ENCODE peak calls at places on chromosomes 2 and 18, in ten cellular contexts. One of them, this sample, is unnamed.

GRCh38 chr2:27681844-27682243 is 18.2 kb downstream of the SLC4A1AP start:
- DNase-seq in activated naive CD4-positive, alpha-beta T cell treated with anti-CD3 and anti-CD28 coated beads, Interleukin-2, amount 50 U/mL, for 16 hours: no peak
- DNase-seq in fibroblast of mammary gland: peak; percentile 69
- DNase-seq in mucosa of descending colon: no peak
- DNase-seq in MV-4-11: no peak
- DNase-seq in AML-193: no peak
- DNase-seq in suprapubic skin: no peak
- DNase-seq in heart left ventricle: no peak
- DNase-seq in psoas muscle: no peak
- DNase-seq in Daoy: peak; percentile 56
- DNase-seq in this sample: peak; percentile 15

GRCh38 chr2:118207889-118208288 is 119.6 kb downstream of the INSIG2 start:
- DNase-seq in activated naive CD4-positive, alpha-beta T cell treated with anti-CD3 and anti-CD28 coated beads, Interleukin-2, amount 50 U/mL, for 16 hours: no peak
- DNase-seq in psoas muscle: no peak
- DNase-seq in suprapubic skin: no peak
- DNase-seq in Daoy: no peak
- DNase-seq in fibroblast of mammary gland: no peak
- DNase-seq in MV-4-11: no peak
- DNase-seq in heart left ventricle: no peak
- DNase-seq in mucosa of descending colon: no peak
- DNase-seq in AML-193: no peak
- DNase-seq in this sample: no peak

GRCh38 chr2:224832207-224832606 is 116.0 kb upstream of the CCDC195 start:
- DNase-seq in fibroblast of mammary gland: no peak
- DNase-seq in mucosa of descending colon: no peak
- DNase-seq in psoas muscle: no peak
- DNase-seq in activated naive CD4-positive, alpha-beta T cell treated with anti-CD3 and anti-CD28 coated beads, Interleukin-2, amount 50 U/mL, for 16 hours: no peak
- DNase-seq in Daoy: no peak
- DNase-seq in AML-193: no peak
- DNase-seq in suprapubic skin: no peak
- DNase-seq in heart left ventricle: no peak
- DNase-seq in MV-4-11: no peak
- DNase-seq in this sample: no peak

GRCh38 chr2:65300134-65300771 is 72.6 kb downstream of the ACTR2 start:
- DNase-seq in MV-4-11: no peak
- DNase-seq in psoas muscle: peak; percentile 95
- DNase-seq in Daoy: peak; percentile 49
- DNase-seq in AML-193: no peak
- DNase-seq in activated naive CD4-positive, alpha-beta T cell treated with anti-CD3 and anti-CD28 coated beads, Interleukin-2, amount 50 U/mL, for 16 hours: no peak
- DNase-seq in heart left ventricle: peak; percentile 76
- DNase-seq in mucosa of descending colon: peak; percentile 34
- DNase-seq in suprapubic skin: peak; percentile 86
- DNase-seq in fibroblast of mammary gland: peak; percentile 96
- DNase-seq in this sample: peak; percentile 69

GRCh38 chr2:15092691-15093090 is 460.2 kb downstream of the LRATD1 start:
- DNase-seq in heart left ventricle: no peak
- DNase-seq in activated naive CD4-positive, alpha-beta T cell treated with anti-CD3 and anti-CD28 coated beads, Interleukin-2, amount 50 U/mL, for 16 hours: no peak
- DNase-seq in mucosa of descending colon: no peak
- DNase-seq in fibroblast of mammary gland: peak; percentile 30
- DNase-seq in AML-193: no peak
- DNase-seq in MV-4-11: peak; percentile 69
- DNase-seq in psoas muscle: no peak
- DNase-seq in Daoy: no peak
- DNase-seq in suprapubic skin: no peak
- DNase-seq in this sample: no peak

GRCh38 chr2:136281281-136282117 is 163.6 kb upstream of the CXCR4 start:
- DNase-seq in AML-193: no peak
- DNase-seq in MV-4-11: no peak
- DNase-seq in heart left ventricle: no peak
- DNase-seq in activated naive CD4-positive, alpha-beta T cell treated with anti-CD3 and anti-CD28 coated beads, Interleukin-2, amount 50 U/mL, for 16 hours: no peak
- DNase-seq in fibroblast of mammary gland: no peak
- DNase-seq in suprapubic skin: no peak
- DNase-seq in mucosa of descending colon: no peak
- DNase-seq in Daoy: no peak
- DNase-seq in psoas muscle: no peak
- DNase-seq in this sample: no peak

GRCh38 chr18:9348079-9348671 is 13.6 kb downstream of the TWSG1 start:
- DNase-seq in activated naive CD4-positive, alpha-beta T cell treated with anti-CD3 and anti-CD28 coated beads, Interleukin-2, amount 50 U/mL, for 16 hours: no peak
- DNase-seq in mucosa of descending colon: no peak
- DNase-seq in Daoy: peak; percentile 35
- DNase-seq in suprapubic skin: no peak
- DNase-seq in psoas muscle: no peak
- DNase-seq in MV-4-11: peak; percentile 28
- DNase-seq in fibroblast of mammary gland: peak; percentile 55
- DNase-seq in heart left ventricle: no peak
- DNase-seq in AML-193: no peak
- DNase-seq in this sample: peak; percentile 17

GRCh38 chr2:37109523-37109922 is 25.2 kb downstream of the GPATCH11 start:
- DNase-seq in mucosa of descending colon: no peak
- DNase-seq in MV-4-11: no peak
- DNase-seq in suprapubic skin: no peak
- DNase-seq in Daoy: no peak
- DNase-seq in activated naive CD4-positive, alpha-beta T cell treated with anti-CD3 and anti-CD28 coated beads, Interleukin-2, amount 50 U/mL, for 16 hours: no peak
- DNase-seq in fibroblast of mammary gland: no peak
- DNase-seq in AML-193: no peak
- DNase-seq in heart left ventricle: no peak
- DNase-seq in psoas muscle: no peak
- DNase-seq in this sample: no peak

GRCh38 chr18:48539406-48540328 is 836 bp downstream of the CTIF start:
- DNase-seq in heart left ventricle: peak; percentile 40
- DNase-seq in mucosa of descending colon: peak; percentile 68
- DNase-seq in Daoy: peak; percentile 68
- DNase-seq in MV-4-11: no peak
- DNase-seq in activated naive CD4-positive, alpha-beta T cell treated with anti-CD3 and anti-CD28 coated beads, Interleukin-2, amount 50 U/mL, for 16 hours: peak; percentile 32
- DNase-seq in AML-193: no peak
- DNase-seq in fibroblast of mammary gland: peak; percentile 55
- DNase-seq in suprapubic skin: peak; percentile 71
- DNase-seq in psoas muscle: peak; percentile 75
- DNase-seq in this sample: peak; percentile 48

GRCh38 chr2:45001629-45002385 is 7.4 kb downstream of the SIX2 start:
- DNase-seq in heart left ventricle: no peak
- DNase-seq in suprapubic skin: no peak
- DNase-seq in mucosa of descending colon: no peak
- DNase-seq in AML-193: no peak
- DNase-seq in MV-4-11: no peak
- DNase-seq in psoas muscle: no peak
- DNase-seq in activated naive CD4-positive, alpha-beta T cell treated with anti-CD3 and anti-CD28 coated beads, Interleukin-2, amount 50 U/mL, for 16 hours: no peak
- DNase-seq in fibroblast of mammary gland: no peak
- DNase-seq in Daoy: no peak
- DNase-seq in this sample: no peak

GRCh38 chr2:197356136-197356535 is 45.6 kb upstream of the ANKRD44 start:
- DNase-seq in suprapubic skin: no peak
- DNase-seq in activated naive CD4-positive, alpha-beta T cell treated with anti-CD3 and anti-CD28 coated beads, Interleukin-2, amount 50 U/mL, for 16 hours: no peak
- DNase-seq in fibroblast of mammary gland: no peak
- DNase-seq in MV-4-11: no peak
- DNase-seq in AML-193: peak; percentile 4
- DNase-seq in Daoy: no peak
- DNase-seq in heart left ventricle: no peak
- DNase-seq in mucosa of descending colon: no peak
- DNase-seq in psoas muscle: no peak
- DNase-seq in this sample: peak; percentile 22

GRCh38 chr2:20490300-20491181 is 43.7 kb downstream of the RHOB start:
- DNase-seq in suprapubic skin: peak; percentile 88
- DNase-seq in activated naive CD4-positive, alpha-beta T cell treated with anti-CD3 and anti-CD28 coated beads, Interleukin-2, amount 50 U/mL, for 16 hours: no peak
- DNase-seq in fibroblast of mammary gland: peak; percentile 97
- DNase-seq in psoas muscle: peak; percentile 85
- DNase-seq in heart left ventricle: no peak
- DNase-seq in AML-193: no peak
- DNase-seq in Daoy: peak; percentile 89
- DNase-seq in MV-4-11: no peak
- DNase-seq in mucosa of descending colon: no peak
- DNase-seq in this sample: no peak

GRCh38 chr2:56168163-56168562 is 15.6 kb upstream of the CCDC85A start:
- DNase-seq in heart left ventricle: no peak
- DNase-seq in suprapubic skin: no peak
- DNase-seq in mucosa of descending colon: no peak
- DNase-seq in activated naive CD4-positive, alpha-beta T cell treated with anti-CD3 and anti-CD28 coated beads, Interleukin-2, amount 50 U/mL, for 16 hours: no peak
- DNase-seq in MV-4-11: no peak
- DNase-seq in Daoy: peak; percentile 79
- DNase-seq in psoas muscle: no peak
- DNase-seq in AML-193: no peak
- DNase-seq in fibroblast of mammary gland: peak; percentile 33
- DNase-seq in this sample: no peak

GRCh38 chr2:161130354-161130753 is 29.9 kb upstream of the TANK start:
- DNase-seq in AML-193: no peak
- DNase-seq in mucosa of descending colon: no peak
- DNase-seq in MV-4-11: no peak
- DNase-seq in Daoy: no peak
- DNase-seq in heart left ventricle: no peak
- DNase-seq in fibroblast of mammary gland: no peak
- DNase-seq in suprapubic skin: no peak
- DNase-seq in activated naive CD4-positive, alpha-beta T cell treated with anti-CD3 and anti-CD28 coated beads, Interleukin-2, amount 50 U/mL, for 16 hours: no peak
- DNase-seq in psoas muscle: no peak
- DNase-seq in this sample: no peak

GRCh38 chr2:186456941-186457340 is 29.1 kb upstream of the ZC3H15 start:
- DNase-seq in suprapubic skin: no peak
- DNase-seq in AML-193: no peak
- DNase-seq in activated naive CD4-positive, alpha-beta T cell treated with anti-CD3 and anti-CD28 coated beads, Interleukin-2, amount 50 U/mL, for 16 hours: no peak
- DNase-seq in MV-4-11: no peak
- DNase-seq in heart left ventricle: no peak
- DNase-seq in fibroblast of mammary gland: peak; percentile 91
- DNase-seq in psoas muscle: no peak
- DNase-seq in mucosa of descending colon: no peak
- DNase-seq in Daoy: peak; percentile 46
- DNase-seq in this sample: peak; percentile 25

GRCh38 chr2:11343626-11344341 is 652 bp downstream of the ROCK2 start:
- DNase-seq in fibroblast of mammary gland: peak; percentile 24
- DNase-seq in activated naive CD4-positive, alpha-beta T cell treated with anti-CD3 and anti-CD28 coated beads, Interleukin-2, amount 50 U/mL, for 16 hours: peak; percentile 31
- DNase-seq in AML-193: no peak
- DNase-seq in Daoy: peak; percentile 53
- DNase-seq in mucosa of descending colon: peak; percentile 80
- DNase-seq in MV-4-11: no peak
- DNase-seq in suprapubic skin: peak; percentile 79
- DNase-seq in heart left ventricle: peak; percentile 69
- DNase-seq in psoas muscle: peak; percentile 79
- DNase-seq in this sample: peak; percentile 31

GRCh38 chr2:193556766-193557470 is 1362.2 kb upstream of the TMEFF2 start:
- DNase-seq in fibroblast of mammary gland: peak; percentile 28
- DNase-seq in mucosa of descending colon: no peak
- DNase-seq in heart left ventricle: no peak
- DNase-seq in suprapubic skin: no peak
- DNase-seq in MV-4-11: no peak
- DNase-seq in AML-193: no peak
- DNase-seq in activated naive CD4-positive, alpha-beta T cell treated with anti-CD3 and anti-CD28 coated beads, Interleukin-2, amount 50 U/mL, for 16 hours: no peak
- DNase-seq in Daoy: peak; percentile 59
- DNase-seq in psoas muscle: no peak
- DNase-seq in this sample: no peak

GRCh38 chr2:161954103-161954502 is 119.9 kb downstream of the DPP4 start:
- DNase-seq in mucosa of descending colon: no peak
- DNase-seq in suprapubic skin: no peak
- DNase-seq in psoas muscle: no peak
- DNase-seq in MV-4-11: no peak
- DNase-seq in heart left ventricle: no peak
- DNase-seq in AML-193: no peak
- DNase-seq in Daoy: no peak
- DNase-seq in activated naive CD4-positive, alpha-beta T cell treated with anti-CD3 and anti-CD28 coated beads, Interleukin-2, amount 50 U/mL, for 16 hours: no peak
- DNase-seq in fibroblast of mammary gland: peak; percentile 17
- DNase-seq in this sample: no peak

GRCh38 chr2:11676640-11677039 is 6.6 kb upstream of the NTSR2 start:
- DNase-seq in activated naive CD4-positive, alpha-beta T cell treated with anti-CD3 and anti-CD28 coated beads, Interleukin-2, amount 50 U/mL, for 16 hours: no peak
- DNase-seq in heart left ventricle: no peak
- DNase-seq in AML-193: no peak
- DNase-seq in suprapubic skin: no peak
- DNase-seq in MV-4-11: no peak
- DNase-seq in psoas muscle: no peak
- DNase-seq in mucosa of descending colon: no peak
- DNase-seq in fibroblast of mammary gland: no peak
- DNase-seq in Daoy: no peak
- DNase-seq in this sample: no peak

GRCh38 chr2:155368934-155369333 is 670.4 kb downstream of the KCNJ3 start:
- DNase-seq in Daoy: no peak
- DNase-seq in mucosa of descending colon: no peak
- DNase-seq in psoas muscle: no peak
- DNase-seq in fibroblast of mammary gland: peak; percentile 6
- DNase-seq in MV-4-11: no peak
- DNase-seq in activated naive CD4-positive, alpha-beta T cell treated with anti-CD3 and anti-CD28 coated beads, Interleukin-2, amount 50 U/mL, for 16 hours: no peak
- DNase-seq in suprapubic skin: no peak
- DNase-seq in heart left ventricle: no peak
- DNase-seq in AML-193: peak; percentile 2
- DNase-seq in this sample: no peak

GRCh38 chr2:27960237-27960912 is 69.8 kb downstream of the BABAM2 start:
- DNase-seq in Daoy: peak; percentile 77
- DNase-seq in psoas muscle: no peak
- DNase-seq in activated naive CD4-positive, alpha-beta T cell treated with anti-CD3 and anti-CD28 coated beads, Interleukin-2, amount 50 U/mL, for 16 hours: no peak
- DNase-seq in AML-193: no peak
- DNase-seq in mucosa of descending colon: no peak
- DNase-seq in heart left ventricle: no peak
- DNase-seq in MV-4-11: peak; percentile 32
- DNase-seq in fibroblast of mammary gland: peak; percentile 91
- DNase-seq in suprapubic skin: no peak
- DNase-seq in this sample: peak; percentile 63

GRCh38 chr2:205274801-205275200 is 407.5 kb upstream of the NRP2 start:
- DNase-seq in Daoy: no peak
- DNase-seq in activated naive CD4-positive, alpha-beta T cell treated with anti-CD3 and anti-CD28 coated beads, Interleukin-2, amount 50 U/mL, for 16 hours: no peak
- DNase-seq in heart left ventricle: no peak
- DNase-seq in AML-193: no peak
- DNase-seq in MV-4-11: no peak
- DNase-seq in mucosa of descending colon: no peak
- DNase-seq in fibroblast of mammary gland: no peak
- DNase-seq in psoas muscle: no peak
- DNase-seq in suprapubic skin: no peak
- DNase-seq in this sample: no peak

GRCh38 chr2:1222062-1222461 is 191.2 kb upstream of the TPO start:
- DNase-seq in activated naive CD4-positive, alpha-beta T cell treated with anti-CD3 and anti-CD28 coated beads, Interleukin-2, amount 50 U/mL, for 16 hours: no peak
- DNase-seq in Daoy: no peak
- DNase-seq in fibroblast of mammary gland: no peak
- DNase-seq in psoas muscle: no peak
- DNase-seq in suprapubic skin: no peak
- DNase-seq in AML-193: no peak
- DNase-seq in MV-4-11: no peak
- DNase-seq in heart left ventricle: no peak
- DNase-seq in mucosa of descending colon: no peak
- DNase-seq in this sample: no peak

GRCh38 chr18:79760881-79761280 is 36.9 kb upstream of the KCNG2 start:
- DNase-seq in mucosa of descending colon: no peak
- DNase-seq in heart left ventricle: no peak
- DNase-seq in suprapubic skin: no peak
- DNase-seq in activated naive CD4-positive, alpha-beta T cell treated with anti-CD3 and anti-CD28 coated beads, Interleukin-2, amount 50 U/mL, for 16 hours: no peak
- DNase-seq in fibroblast of mammary gland: no peak
- DNase-seq in MV-4-11: no peak
- DNase-seq in AML-193: no peak
- DNase-seq in psoas muscle: no peak
- DNase-seq in Daoy: no peak
- DNase-seq in this sample: no peak

GRCh38 chr2:147416099-147416498 is 428.7 kb upstream of the ACVR2A start:
- DNase-seq in Daoy: no peak
- DNase-seq in AML-193: no peak
- DNase-seq in MV-4-11: no peak
- DNase-seq in activated naive CD4-positive, alpha-beta T cell treated with anti-CD3 and anti-CD28 coated beads, Interleukin-2, amount 50 U/mL, for 16 hours: no peak
- DNase-seq in fibroblast of mammary gland: peak; percentile 3
- DNase-seq in heart left ventricle: no peak
- DNase-seq in mucosa of descending colon: no peak
- DNase-seq in psoas muscle: no peak
- DNase-seq in suprapubic skin: no peak
- DNase-seq in this sample: no peak

GRCh38 chr2:64296150-64296500 is 151.9 kb upstream of the PELI1 start:
- DNase-seq in fibroblast of mammary gland: no peak
- DNase-seq in AML-193: no peak
- DNase-seq in heart left ventricle: no peak
- DNase-seq in activated naive CD4-positive, alpha-beta T cell treated with anti-CD3 and anti-CD28 coated beads, Interleukin-2, amount 50 U/mL, for 16 hours: no peak
- DNase-seq in suprapubic skin: no peak
- DNase-seq in mucosa of descending colon: no peak
- DNase-seq in psoas muscle: no peak
- DNase-seq in MV-4-11: no peak
- DNase-seq in Daoy: no peak
- DNase-seq in this sample: no peak

GRCh38 chr18:21184396-21184996 is 57.5 kb upstream of the GREB1L start:
- DNase-seq in Daoy: no peak
- DNase-seq in heart left ventricle: no peak
- DNase-seq in activated naive CD4-positive, alpha-beta T cell treated with anti-CD3 and anti-CD28 coated beads, Interleukin-2, amount 50 U/mL, for 16 hours: no peak
- DNase-seq in fibroblast of mammary gland: no peak
- DNase-seq in AML-193: no peak
- DNase-seq in psoas muscle: no peak
- DNase-seq in MV-4-11: no peak
- DNase-seq in suprapubic skin: no peak
- DNase-seq in mucosa of descending colon: no peak
- DNase-seq in this sample: no peak

GRCh38 chr2:233280114-233280693 is 27.4 kb upstream of the SAG start:
- DNase-seq in fibroblast of mammary gland: no peak
- DNase-seq in mucosa of descending colon: no peak
- DNase-seq in activated naive CD4-positive, alpha-beta T cell treated with anti-CD3 and anti-CD28 coated beads, Interleukin-2, amount 50 U/mL, for 16 hours: no peak
- DNase-seq in suprapubic skin: no peak
- DNase-seq in MV-4-11: no peak
- DNase-seq in psoas muscle: no peak
- DNase-seq in heart left ventricle: no peak
- DNase-seq in AML-193: peak; percentile 7
- DNase-seq in Daoy: no peak
- DNase-seq in this sample: no peak